ENCODE peak calls at places on chromosomes 4 and X, in four cellular contexts. N, G, C and I are unnamed samples.

GRCh38 chr4:56958111-56958517 is 19.3 kb downstream of the NOA1 start:
- DNase-seq in N (peak; percentile 72), G (no peak), C (no peak), I (no peak)

GRCh38 chr4:78454016-78454415 is 97.6 kb upstream of the ANXA3 start:
- DNase-seq in N (no peak), G (no peak), C (no peak), I (no peak)

GRCh38 chr4:170591076-170591475 is 501.3 kb upstream of the AADAT start:
- DNase-seq in N (no peak), G (no peak), C (no peak), I (no peak)

GRCh38 chrX:127943570-127943969 is 108.6 kb downstream of the ACTRT1 start:
- DNase-seq in N (no peak), G (no peak), C (no peak), I (no peak)

GRCh38 chr4:40121515-40121914 is 64.9 kb downstream of the N4BP2 start:
- DNase-seq in N (no peak), G (no peak), C (no peak), I (no peak)

GRCh38 chr4:37455301-37456062 is 210.9 kb downstream of the NWD2 start:
- DNase-seq in N (no peak), G (no peak), C (no peak), I (no peak)

GRCh38 chr4:149371021-149371420 is 444.6 kb downstream of the IQCM start:
- DNase-seq in N (no peak), G (no peak), C (peak; percentile 15), I (peak; percentile 60)

GRCh38 chr4:101102114-101102752 is 245.1 kb downstream of the PPP3CA start:
- DNase-seq in N (no peak), G (no peak), C (no peak), I (no peak)

GRCh38 chrX:153725039-153725831 is 579 bp downstream of the ABCD1 start:
- DNase-seq in N (no peak), G (peak; percentile 51), C (peak; percentile 80), I (no peak)

DNA sequence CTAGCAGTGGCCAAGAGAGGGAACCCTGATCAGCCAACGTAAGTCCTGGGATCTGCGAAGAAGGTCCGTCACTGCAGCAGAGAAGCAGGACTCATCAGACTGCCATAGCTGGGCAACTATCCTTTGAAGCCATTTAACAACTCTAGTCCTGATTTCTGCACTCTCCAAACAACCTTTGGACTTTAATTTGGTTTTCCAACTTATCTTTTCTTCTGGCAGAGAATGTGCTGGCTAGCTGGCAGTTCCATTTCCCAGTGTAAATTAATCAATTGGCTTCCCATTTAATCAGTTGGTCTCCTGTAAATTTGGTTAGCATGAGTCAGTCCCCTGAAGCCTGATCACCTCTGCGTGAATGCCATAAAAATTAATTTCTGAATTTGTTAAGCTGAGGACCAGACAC is 153.7 kb upstream of the GPR101 start:
- DNase-seq in N (no peak), G (no peak), C (no peak), I (no peak)
- H3K4me3 ChIP-seq in N (no peak overlapping the region), G (no peak overlapping the region), C (no peak overlapping the region), I (no peak overlapping the region)

DNA sequence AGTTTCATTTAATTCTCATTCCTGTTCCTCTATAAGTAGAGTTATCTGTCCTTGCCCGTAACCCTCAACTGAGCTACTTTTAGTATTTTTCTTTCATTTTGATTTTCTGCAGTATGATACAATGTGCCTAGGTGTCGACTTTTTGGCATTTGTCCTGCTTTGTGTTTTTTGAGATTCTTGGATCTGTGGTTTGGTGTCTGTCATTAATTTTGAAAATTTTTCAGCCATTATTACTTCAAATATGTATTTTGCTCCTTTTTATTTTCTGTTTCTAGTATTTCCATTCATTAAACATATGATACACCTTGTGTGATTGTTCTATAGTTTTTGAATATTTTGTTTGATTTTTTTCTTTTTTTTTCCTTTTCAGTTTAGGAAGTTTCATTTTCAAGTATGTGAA is 598.9 kb downstream of the SPOCK3 start:
- DNase-seq in N (no peak), G (no peak), C (no peak), I (no peak)
- H3K4me3 ChIP-seq in N (no peak overlapping the region), G (no peak overlapping the region), C (no peak overlapping the region), I (no peak overlapping the region)

DNA sequence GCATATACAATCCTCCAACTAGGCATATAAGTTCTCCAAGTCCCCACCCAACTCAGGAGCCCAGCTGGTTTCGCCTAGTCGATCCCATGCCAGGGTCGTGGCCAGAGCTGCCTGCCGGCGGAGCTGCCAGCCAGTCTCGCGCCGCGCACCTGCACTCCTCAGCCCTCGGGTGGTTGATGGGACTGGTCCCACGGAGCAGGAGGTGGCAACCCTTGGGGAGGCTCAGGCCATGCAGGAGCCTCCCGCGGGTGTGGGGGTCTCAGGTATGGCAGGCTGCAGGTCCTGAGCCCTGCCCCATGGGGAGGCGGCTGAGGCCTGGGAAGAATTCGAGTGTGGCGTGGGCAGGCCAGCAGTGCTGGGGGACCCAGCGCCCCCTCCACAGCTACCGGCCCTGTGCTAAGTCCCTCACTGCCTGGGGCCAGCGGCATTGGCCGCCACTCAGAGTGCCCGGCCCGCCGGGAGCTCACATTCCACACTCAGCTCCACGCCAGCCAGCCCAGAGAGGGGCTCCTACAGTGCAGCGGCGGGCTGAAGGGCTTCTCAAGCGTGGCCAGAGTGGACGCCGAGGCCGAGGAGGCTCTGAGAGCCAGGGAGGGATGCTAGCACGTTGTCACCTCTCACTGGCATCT is 1086.4 kb upstream of the PCDH10 start:
- DNase-seq in N (no peak), G (no peak), C (no peak), I (no peak)
- H3K4me3 ChIP-seq in N (no peak overlapping the region), G (no peak overlapping the region), C (no peak overlapping the region), I (no peak overlapping the region)

GRCh38 chr4:7020290-7020689 is 22.9 kb upstream of the TADA2B start:
- DNase-seq in N (no peak), G (no peak), C (peak; percentile 81), I (no peak)
- H3K4me3 ChIP-seq in N (no peak overlapping the region), G (no peak overlapping the region), C (no peak overlapping the region), I (no peak overlapping the region)

GRCh38 chr4:128283071-128283470 is 4.5 kb downstream of the PGRMC2 start:
- DNase-seq in N (no peak), G (no peak), C (no peak), I (no peak)

GRCh38 chr4:128284317-128284716 is 3.3 kb downstream of the PGRMC2 start:
- DNase-seq in N (no peak), G (no peak), C (no peak), I (peak; percentile 63)

GRCh38 chr4:128281354-128281753 is 6.3 kb downstream of the PGRMC2 start:
- DNase-seq in N (no peak), G (no peak), C (no peak), I (no peak)

GRCh38 chr4:128279624-128280225 is 7.9 kb downstream of the PGRMC2 start:
- DNase-seq in N (no peak), G (no peak), C (no peak), I (no peak)

DNA sequence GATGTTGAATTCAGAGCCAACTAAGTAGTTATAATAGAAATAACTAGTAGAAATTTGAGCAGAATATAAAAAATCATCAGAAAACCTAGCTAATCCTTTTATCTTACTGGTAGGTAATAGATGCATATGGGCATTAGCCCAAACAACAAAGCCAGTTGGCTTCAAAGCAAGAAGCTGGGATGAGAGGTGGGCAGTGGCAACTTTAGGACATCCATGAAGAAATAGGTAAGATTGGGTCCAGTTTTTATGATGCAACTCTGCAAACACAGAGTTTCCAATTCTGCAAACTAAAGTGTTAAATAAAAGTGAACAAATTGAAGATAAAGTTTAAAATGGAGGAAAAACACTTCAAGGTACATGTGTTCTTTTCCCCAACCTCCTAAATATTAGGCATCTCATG is 5.1 kb downstream of the PGRMC2 start:
- DNase-seq in N (no peak), G (no peak), C (no peak), I (no peak)
- H3K4me3 ChIP-seq in N (no peak overlapping the region), G (no peak overlapping the region), C (no peak overlapping the region), I (no peak overlapping the region)

GRCh38 chr4:119297795-119298194 is 24.1 kb downstream of the FABP2 start:
- DNase-seq in N (no peak), G (no peak), C (no peak), I (no peak)
- H3K4me3 ChIP-seq in N (no peak overlapping the region), G (no peak overlapping the region), C (no peak overlapping the region), I (no peak overlapping the region)

DNA sequence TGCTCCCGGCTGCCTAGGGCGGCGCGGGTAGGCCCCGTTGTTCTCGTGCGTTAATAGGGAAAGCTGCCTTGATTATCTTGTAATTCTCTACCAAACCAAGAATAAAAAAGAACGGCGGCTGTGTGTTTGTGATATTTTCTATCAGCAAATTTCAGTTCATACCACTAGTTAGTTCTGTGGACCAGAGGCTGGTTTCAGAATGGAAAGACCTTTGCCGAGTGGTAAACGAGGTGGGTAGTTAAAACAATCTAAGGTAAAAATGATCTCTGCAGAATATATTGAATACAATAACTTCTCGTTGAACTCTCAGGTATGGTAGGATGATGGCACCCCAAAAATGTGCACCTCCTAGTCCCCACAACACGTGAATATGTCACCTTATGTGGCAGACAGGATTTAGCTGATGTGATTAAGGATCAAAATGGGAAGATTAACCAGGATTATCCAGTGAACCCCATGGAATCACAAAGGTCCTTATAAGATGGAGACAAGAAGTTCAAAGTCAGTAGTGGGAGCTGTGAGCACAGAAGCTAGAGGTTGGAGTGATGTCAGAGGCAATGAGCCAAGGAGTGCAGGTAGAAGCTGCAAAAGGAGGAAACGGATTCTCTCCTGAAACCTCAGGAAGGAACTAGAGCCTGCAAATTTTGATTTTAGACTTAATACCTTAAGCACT is 574 bp upstream of the CFAP97 start:
- DNase-seq in N (peak; percentile 33), G (no peak), C (no peak), I (peak; percentile 70)
- H3K4me3 ChIP-seq in N (peak overlapping the region; percentile 60), G (peak overlapping the region; percentile 90), C (peak overlapping the region; percentile 63), I (peak overlapping the region; percentile 73)